ENCODE peak calls at places on chromosomes 12 and 14, in six cellular contexts. A is GM23338, N is IMR-90, I is H9, C is astrocyte, B is fibroblast of lung. M is an unnamed sample.
A peak's percentile ranks its signal among the peaks of the same experiment; 100 is the strongest.

GRCh38 chr12:13179159-13180074 is 17.1 kb upstream of the EMP1 start:
- DNase-seq in A (peak; percentile 69), N (peak; percentile 37), I (peak; percentile 80), C (no peak), B (peak; percentile 48), M (no peak)

GRCh38 chr14:28635387-28635786 is 131.2 kb upstream of the FOXG1 start:
- DNase-seq in A (peak; percentile 46), N (peak; percentile 16), I (no peak), C (peak; percentile 14), B (peak; percentile 34), M (no peak)

GRCh38 chr12:58064681-58065080 is 123.3 kb downstream of the ATP23 start:
- DNase-seq in A (no peak), N (no peak), I (no peak), C (no peak), B (no peak), M (no peak)

GRCh38 chr12:75850751-75851462 is 180.7 kb downstream of the PHLDA1 start:
- DNase-seq in A (no peak), N (peak; percentile 84), I (no peak), C (peak; percentile 65), B (peak; percentile 76), M (peak; percentile 74)

GRCh38 chr12:8033153-8034044 is 883 bp downstream of the FOXJ2 start:
- DNase-seq in A (peak; percentile 81), N (peak; percentile 33), I (peak; percentile 85), C (peak; percentile 26), B (peak; percentile 48), M (no peak)

GRCh38 chr12:4580165-4580773 is 18.3 kb downstream of the DYRK4 start:
- DNase-seq in A (no peak), N (no peak), I (no peak), C (no peak), B (no peak), M (no peak)

GRCh38 chr14:61090432-61091216 is 109.6 kb downstream of the SLC38A6 start:
- DNase-seq in A (no peak), N (peak; percentile 48), I (no peak), C (no peak), B (no peak), M (no peak)

GRCh38 chr12:75878382-75878720 is 153.2 kb downstream of the PHLDA1 start:
- DNase-seq in A (no peak), N (peak; percentile 93), I (no peak), C (no peak), B (no peak), M (peak; percentile 33)

GRCh38 chr12:125512541-125513298 is 447.5 kb downstream of the AACS start:
- DNase-seq in A (no peak), N (no peak), I (no peak), C (no peak), B (no peak), M (no peak)

GRCh38 chr12:124964251-124964650 is 24.7 kb downstream of the DHX37 start:
- DNase-seq in A (no peak), N (no peak), I (no peak), C (no peak), B (no peak), M (no peak)

GRCh38 chr14:35414365-35414764 is 9.8 kb upstream of the NFKBIA start:
- DNase-seq in A (peak; percentile 39), N (peak; percentile 49), I (peak; percentile 49), C (peak; percentile 47), B (peak; percentile 71), M (no peak)

GRCh38 chr12:124820199-124820598 is 43.5 kb downstream of the SCARB1 start:
- DNase-seq in A (no peak), N (no peak), I (no peak), C (no peak), B (no peak), M (no peak)

GRCh38 chr12:62762645-62763044 is 172.3 kb downstream of the PPM1H start:
- DNase-seq in A (no peak), N (no peak), I (no peak), C (no peak), B (no peak), M (no peak)

GRCh38 chr12:73308079-73308478 is 1035.9 kb downstream of the TRHDE start:
- DNase-seq in A (no peak), N (no peak), I (no peak), C (no peak), B (no peak), M (no peak)

GRCh38 chr12:107530706-107531105 is 154.9 kb upstream of the PWP1 start:
- DNase-seq in A (no peak), N (no peak), I (no peak), C (no peak), B (peak; percentile 6), M (no peak)

GRCh38 chr12:120851939-120852338 is 52.2 kb downstream of the SPPL3 start:
- DNase-seq in A (no peak), N (no peak), I (no peak), C (no peak), B (no peak), M (no peak)

GRCh38 chr12:120849765-120850164 is 54.4 kb downstream of the SPPL3 start:
- DNase-seq in A (no peak), N (peak; percentile 83), I (no peak), C (peak; percentile 62), B (peak; percentile 69), M (peak; percentile 23)

GRCh38 chr12:120853188-120853587 is 51.0 kb downstream of the SPPL3 start:
- DNase-seq in A (no peak), N (peak; percentile 54), I (no peak), C (peak; percentile 36), B (peak; percentile 42), M (no peak)

GRCh38 chr12:120854804-120855203 is 49.4 kb downstream of the SPPL3 start:
- DNase-seq in A (no peak), N (no peak), I (no peak), C (no peak), B (no peak), M (no peak)

GRCh38 chr12:120851444-120851843 is 52.7 kb downstream of the SPPL3 start:
- DNase-seq in A (no peak), N (no peak), I (no peak), C (no peak), B (no peak), M (no peak)
- H3K27ac ChIP-seq in A (peak overlapping the region; percentile 21), N (no peak overlapping the region), I (no peak overlapping the region), C (no peak overlapping the region), B (no peak overlapping the region), M (peak overlapping the region; percentile 0)

GRCh38 chr14:85576161-85576560 is 46.2 kb downstream of the FLRT2 start:
- DNase-seq in A (no peak), N (peak; percentile 31), I (no peak), C (peak; percentile 22), B (peak; percentile 32), M (no peak)

GRCh38 chr14:85575617-85575898 is 45.6 kb downstream of the FLRT2 start:
- DNase-seq in A (peak; percentile 34), N (no peak), I (no peak), C (no peak), B (no peak), M (no peak)

GRCh38 chr14:85577542-85578140 is 47.7 kb downstream of the FLRT2 start:
- DNase-seq in A (no peak), N (no peak), I (no peak), C (no peak), B (no peak), M (no peak)

GRCh38 chr14:85578925-85579324 is 49.0 kb downstream of the FLRT2 start:
- DNase-seq in A (no peak), N (no peak), I (no peak), C (no peak), B (no peak), M (no peak)

DNA sequence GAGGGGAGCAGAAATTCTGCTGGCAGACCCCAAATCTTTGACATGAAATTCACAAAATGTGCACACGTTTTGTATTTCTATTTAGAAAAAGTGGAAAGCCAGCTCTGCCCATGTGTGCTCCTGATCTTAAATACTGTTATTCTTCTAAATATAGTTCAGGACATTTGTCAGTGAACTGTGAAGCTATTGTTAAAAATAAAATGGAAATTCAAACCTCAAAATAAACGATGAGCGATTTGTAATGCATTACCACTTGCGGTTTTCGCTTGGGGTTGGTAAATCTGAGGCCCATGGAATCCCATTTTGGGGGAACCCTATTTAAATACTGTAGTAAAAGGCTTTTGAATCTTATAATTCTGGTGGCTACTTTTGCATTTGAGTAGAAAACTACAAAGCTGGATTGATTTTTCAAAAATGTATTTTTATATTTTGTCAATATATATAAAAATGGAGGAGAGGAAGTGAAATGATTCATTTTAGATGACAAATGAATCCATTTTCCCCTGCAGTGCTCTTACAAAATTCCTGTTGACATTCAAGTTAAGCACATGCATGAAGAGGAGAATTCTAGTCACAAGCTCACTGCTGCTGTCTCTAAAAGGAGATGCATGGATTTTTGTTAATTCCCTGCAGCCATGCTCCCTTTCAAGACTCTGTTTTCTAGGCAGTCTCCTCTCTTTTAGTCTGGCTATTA is 47.1 kb downstream of the FLRT2 start:
- DNase-seq in A (no peak), N (peak; percentile 35), I (no peak), C (peak; percentile 30), B (peak; percentile 43), M (no peak)
- H3K4me2 ChIP-seq in A (peak overlapping the region; percentile 13), N (no peak overlapping the region), I (no peak overlapping the region), C (peak overlapping the region; percentile 49), B (no peak overlapping the region), M (no peak overlapping the region)

DNA sequence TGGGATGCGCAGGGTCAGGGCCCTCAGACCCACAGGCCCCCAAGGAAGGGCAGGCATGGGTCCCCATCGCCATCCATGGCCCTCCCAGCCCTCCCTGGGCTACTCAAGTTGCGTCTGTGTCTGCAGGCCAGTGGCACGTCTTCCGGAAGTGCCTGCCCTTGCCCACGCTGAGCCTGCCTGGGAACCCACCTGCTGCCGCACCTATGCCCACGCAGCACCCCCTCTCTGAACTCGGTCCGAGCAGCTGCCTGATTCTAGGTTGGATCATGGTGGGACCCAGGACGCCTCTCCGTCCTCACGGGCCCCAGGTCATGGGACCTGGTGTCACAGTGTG is 182.8 kb downstream of the ADGRD1 start:
- DNase-seq in A (no peak), N (no peak), I (no peak), C (no peak), B (no peak), M (no peak)
- H3K27ac ChIP-seq in A (no peak overlapping the region), N (no peak overlapping the region), I (no peak overlapping the region), C (no peak overlapping the region), B (no peak overlapping the region), M (no peak overlapping the region)

DNA sequence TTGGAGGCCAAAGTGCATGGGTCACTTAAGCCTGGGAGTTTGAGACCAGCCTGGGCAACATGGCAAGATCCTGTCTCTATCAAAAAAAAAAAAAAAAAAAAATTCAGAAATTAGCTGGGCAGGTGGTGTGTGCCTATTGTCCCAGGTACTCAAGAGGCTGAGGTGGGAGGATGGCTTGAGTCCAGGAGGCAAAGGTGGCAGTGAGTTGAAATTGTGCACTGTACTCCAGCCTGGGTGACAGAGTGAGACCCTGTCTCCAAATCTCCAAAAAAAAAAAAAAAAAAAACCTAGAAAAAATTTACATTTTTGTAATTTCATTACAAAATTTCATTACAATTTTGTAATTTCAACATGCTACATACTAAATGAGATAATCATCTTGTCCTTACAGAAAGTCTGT is 42.7 kb downstream of the SYNE2 start:
- DNase-seq in A (no peak), N (no peak), I (no peak), C (no peak), B (no peak), M (no peak)
- H3K4me2 ChIP-seq in A (no peak overlapping the region), N (no peak overlapping the region), I (no peak overlapping the region), C (no peak overlapping the region), B (no peak overlapping the region), M (peak overlapping the region; percentile 44)